ENCODE peak calls at places on chromosomes 16 and 17, in ten cellular contexts. A is GM23248; O is kidney epithelial cell; T is mucosa of descending colon; N is colonic mucosa; V is AG04450; H is endodermal cell; Y is transverse colon; B is CD8-positive, alpha-beta memory T cell; F is AG09309. X is an unnamed sample.

GRCh38 chr16:81536648-81537047 is 92.0 kb downstream of the CMIP start:
- DNase-seq in A (no peak), O (no peak), T (no peak), N (no peak), V (no peak), H (no peak), Y (no peak), B (no peak), F (no peak), X (no peak)

GRCh38 chr17:43983515-43984411 is 20.7 kb upstream of the NAGS start:
- DNase-seq in A (peak), O (no peak), T (peak), N (peak), V (no peak), H (peak), Y (peak), B (no peak), F (no peak), X (no peak)

GRCh38 chr17:75864448-75864871 is 9.3 kb upstream of the WBP2 start:
- DNase-seq in A (peak), O (no peak), T (peak), N (peak), V (peak), H (peak), Y (peak), B (peak), F (no peak), X (peak)

GRCh38 chr16:1606774-1607173 is 5.1 kb downstream of the IFT140 start:
- DNase-seq in A (no peak), O (no peak), T (no peak), N (no peak), V (no peak), H (no peak), Y (no peak), B (no peak), F (no peak), X (no peak)

GRCh38 chr16:71732587-71732986 is 8.1 kb upstream of the PHLPP2 start:
- DNase-seq in A (no peak), O (no peak), T (no peak), N (no peak), V (no peak), H (no peak), Y (no peak), B (no peak), F (no peak), X (no peak)

GRCh38 chr17:73045722-73046121 is 46.8 kb downstream of the SLC39A11 start:
- DNase-seq in A (no peak), O (no peak), T (no peak), N (no peak), V (no peak), H (no peak), Y (no peak), B (no peak), F (no peak), X (no peak)

GRCh38 chr17:28519236-28519635 is 13.1 kb downstream of the FOXN1 start:
- DNase-seq in A (no peak), O (no peak), T (no peak), N (no peak), V (no peak), H (no peak), Y (peak), B (no peak), F (no peak), X (peak)

GRCh38 chr17:74288785-74289184 is 14.8 kb downstream of the DNAI2 start:
- DNase-seq in A (peak), O (no peak), T (no peak), N (no peak), V (no peak), H (no peak), Y (no peak), B (no peak), F (no peak), X (no peak)

GRCh38 chr16:630024-630814 is 566 bp upstream of the WFIKKN1 start:
- DNase-seq in A (peak), O (no peak), T (no peak), N (no peak), V (no peak), H (no peak), Y (no peak), B (no peak), F (no peak), X (no peak)

GRCh38 chr17:49952209-49952911 is 16.6 kb upstream of the DLX4 start:
- DNase-seq in A (peak), O (peak), T (peak), N (peak), V (peak), H (peak), Y (peak), B (peak), F (peak), X (peak)

GRCh38 chr17:11980813-11981212 is 16.5 kb downstream of the ZNF18 start:
- DNase-seq in A (peak), O (no peak), T (no peak), N (no peak), V (no peak), H (no peak), Y (no peak), B (no peak), F (no peak), X (no peak)

GRCh38 chr17:55996826-55997225 is 156.4 kb upstream of the ANKFN1 start:
- DNase-seq in A (peak), O (no peak), T (no peak), N (no peak), V (no peak), H (no peak), Y (no peak), B (no peak), F (no peak), X (no peak)

GRCh38 chr17:49708515-49709161 is 874 bp upstream of the SLC35B1 start:
- DNase-seq in A (peak), O (no peak), T (peak), N (no peak), V (no peak), H (peak), Y (no peak), B (no peak), F (no peak), X (no peak)

GRCh38 chr17:60154616-60155426 is 5.0 kb downstream of the CA4 start:
- DNase-seq in A (peak), O (no peak), T (no peak), N (no peak), V (no peak), H (peak), Y (no peak), B (no peak), F (peak), X (no peak)

GRCh38 chr16:14291941-14292825 is 221.1 kb downstream of the MRTFB start:
- DNase-seq in A (no peak), O (no peak), T (no peak), N (no peak), V (no peak), H (peak), Y (no peak), B (no peak), F (no peak), X (no peak)

GRCh38 chr16:53056528-53056881 is 1.7 kb downstream of the CHD9 start:
- DNase-seq in A (peak), O (no peak), T (no peak), N (no peak), V (no peak), H (no peak), Y (peak), B (no peak), F (no peak), X (no peak)

GRCh38 chr17:78247304-78247703 is 15.9 kb downstream of the TMEM235 start:
- DNase-seq in A (no peak), O (no peak), T (no peak), N (no peak), V (no peak), H (no peak), Y (no peak), B (no peak), F (no peak), X (no peak)

GRCh38 chr17:1340371-1340770 is 59.7 kb downstream of the YWHAE start:
- DNase-seq in A (no peak), O (no peak), T (no peak), N (no peak), V (no peak), H (no peak), Y (no peak), B (no peak), F (no peak), X (no peak)

GRCh38 chr16:27515874-27516353 is 33.8 kb downstream of the GTF3C1 start:
- DNase-seq in A (peak), O (no peak), T (peak), N (no peak), V (no peak), H (peak), Y (no peak), B (no peak), F (no peak), X (peak)

GRCh38 chr16:19840524-19841110 is 44.0 kb downstream of the GPRC5B start:
- DNase-seq in A (no peak), O (no peak), T (no peak), N (no peak), V (no peak), H (no peak), Y (no peak), B (no peak), F (no peak), X (no peak)

GRCh38 chr16:84818133-84818532 is 1.7 kb upstream of the CRISPLD2 start:
- DNase-seq in A (no peak), O (no peak), T (no peak), N (no peak), V (no peak), H (no peak), Y (no peak), B (no peak), F (no peak), X (no peak)

GRCh38 chr17:82709024-82709675 is 7.4 kb upstream of the FN3KRP start:
- DNase-seq in A (no peak), O (no peak), T (no peak), N (no peak), V (no peak), H (no peak), Y (no peak), B (no peak), F (no peak), X (no peak)

GRCh38 chr17:14296511-14296910 is 4.4 kb upstream of the HS3ST3B1 start:
- DNase-seq in A (peak), O (no peak), T (no peak), N (no peak), V (no peak), H (no peak), Y (no peak), B (no peak), F (no peak), X (no peak)

GRCh38 chr16:57147381-57148191 is 38.3 kb downstream of the PSME3IP1 start:
- DNase-seq in A (peak), O (no peak), T (no peak), N (no peak), V (no peak), H (peak), Y (no peak), B (no peak), F (peak), X (no peak)

GRCh38 chr17:71995570-71995969 is 125.2 kb upstream of the SOX9 start:
- DNase-seq in A (peak), O (no peak), T (no peak), N (no peak), V (no peak), H (no peak), Y (no peak), B (no peak), F (no peak), X (no peak)

GRCh38 chr17:28216528-28216927 is 102.5 kb upstream of the TMEM97 start:
- DNase-seq in A (peak), O (no peak), T (no peak), N (no peak), V (no peak), H (no peak), Y (no peak), B (no peak), F (no peak), X (no peak)

GRCh38 chr17:80122926-80123505 is 21.6 kb downstream of the GAA start:
- DNase-seq in A (no peak), O (no peak), T (no peak), N (no peak), V (no peak), H (no peak), Y (no peak), B (no peak), F (no peak), X (no peak)

GRCh38 chr17:280901-281300 is 71.7 kb downstream of the RPH3AL start:
- DNase-seq in A (no peak), O (no peak), T (no peak), N (peak), V (no peak), H (no peak), Y (no peak), B (no peak), F (no peak), X (no peak)

GRCh38 chr17:48483004-48483403 is 47.8 kb downstream of the HOXB1 start:
- DNase-seq in A (peak), O (no peak), T (no peak), N (no peak), V (no peak), H (no peak), Y (no peak), B (no peak), F (no peak), X (no peak)

GRCh38 chr17:55386931-55387330 is 34.7 kb downstream of the MMD start:
- DNase-seq in A (no peak), O (no peak), T (no peak), N (no peak), V (no peak), H (no peak), Y (no peak), B (no peak), F (no peak), X (no peak)

GRCh38 chr17:76408037-76408849 is 23.8 kb downstream of the SPHK1 start:
- DNase-seq in A (peak), O (no peak), T (peak), N (peak), V (no peak), H (peak), Y (peak), B (peak), F (no peak), X (peak)

DNA sequence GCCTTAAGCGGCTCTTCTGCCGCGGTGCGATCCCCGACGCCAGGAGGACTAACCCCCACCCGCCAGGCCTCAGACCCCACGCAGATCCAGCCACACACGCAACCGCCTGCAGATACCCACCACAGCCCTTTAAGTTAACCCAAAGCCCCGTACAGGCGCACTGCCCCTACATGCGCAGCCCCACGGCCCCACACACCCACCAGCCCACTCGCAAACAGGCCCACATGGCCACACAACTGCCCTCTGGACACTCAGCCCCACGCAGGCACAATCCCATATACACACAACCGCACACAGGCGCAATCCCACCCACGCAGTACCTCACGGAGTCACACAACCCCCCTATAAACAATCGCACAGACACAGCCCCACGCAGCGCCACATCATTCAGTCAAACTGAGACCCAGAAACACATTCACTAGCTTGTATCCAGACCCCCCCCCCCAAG is 41.7 kb downstream of the RAI1 start:
- DNase-seq in A (no peak), O (no peak), T (no peak), N (no peak), V (no peak), H (no peak), Y (no peak), B (no peak), F (no peak), X (no peak)
- H3K4me3 ChIP-seq in A (peak), O (peak), T (no peak), N (peak), V (peak), H (peak), Y (no peak), B (peak), F (peak), X (no peak)

GRCh38 chr16:86515420-86515779 is 5.1 kb downstream of the FOXF1 start:
- DNase-seq in A (no peak), O (no peak), T (no peak), N (no peak), V (no peak), H (peak), Y (no peak), B (no peak), F (no peak), X (no peak)

GRCh38 chr16:86517652-86518258 is 7.4 kb downstream of the FOXF1 start:
- DNase-seq in A (peak), O (no peak), T (peak), N (peak), V (peak), H (peak), Y (peak), B (no peak), F (no peak), X (no peak)

GRCh38 chr16:86515780-86516617 is 5.7 kb downstream of the FOXF1 start:
- DNase-seq in A (peak), O (no peak), T (no peak), N (no peak), V (no peak), H (peak), Y (no peak), B (no peak), F (no peak), X (no peak)

GRCh38 chr16:86517033-86517432 is 6.7 kb downstream of the FOXF1 start:
- DNase-seq in A (no peak), O (no peak), T (no peak), N (no peak), V (no peak), H (no peak), Y (no peak), B (no peak), F (no peak), X (no peak)

DNA sequence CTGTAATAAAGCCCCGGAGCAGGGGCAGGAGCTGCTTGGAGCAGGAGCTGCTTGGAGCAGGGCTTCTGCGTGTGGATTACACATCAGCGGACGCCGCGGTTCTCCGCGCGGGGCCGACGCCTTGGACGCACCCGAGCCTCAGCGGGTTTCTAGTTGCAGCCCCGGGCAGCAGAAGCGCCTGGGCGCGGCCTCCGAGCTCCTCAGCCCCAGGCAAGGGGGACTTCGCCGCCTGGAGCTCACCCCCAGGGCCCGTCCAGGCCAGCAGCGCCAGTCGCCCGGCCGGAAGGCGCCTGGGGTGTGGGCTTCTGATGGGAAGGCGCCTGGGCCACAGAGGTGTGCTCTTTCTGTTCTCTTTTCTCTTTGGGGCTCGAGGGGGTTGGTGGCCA is 6.3 kb downstream of the FOXF1 start:
- DNase-seq in A (peak), O (no peak), T (no peak), N (no peak), V (no peak), H (peak), Y (no peak), B (no peak), F (no peak), X (no peak)
- H3K4me3 ChIP-seq in A (no peak), O (no peak), T (no peak), N (peak), V (peak), H (no peak), Y (peak), B (no peak), F (no peak), X (no peak)

GRCh38 chr17:57357392-57357784 is 101.1 kb downstream of the MSI2 start:
- DNase-seq in A (no peak), O (no peak), T (no peak), N (no peak), V (no peak), H (no peak), Y (peak), B (no peak), F (no peak), X (no peak)
- H3K4me3 ChIP-seq in A (no peak), O (no peak), T (no peak), N (no peak), V (no peak), H (no peak), Y (no peak), B (no peak), F (no peak), X (peak)

GRCh38 chr16:30813821-30814189 is 26.8 kb upstream of the ZNF629 start:
- DNase-seq in A (no peak), O (no peak), T (no peak), N (no peak), V (no peak), H (no peak), Y (no peak), B (no peak), F (no peak), X (peak)
- H3K4me3 ChIP-seq in A (peak), O (peak), T (peak), N (peak), V (peak), H (peak), Y (peak), B (peak), F (peak), X (peak)